ENCODE peak calls at places on chromosomes 11 and 22, in eight cellular contexts. K, B, U, O, V, R, S and W are unnamed samples.

GRCh38 chr22:46196268-46196667 is 45.9 kb downstream of the PPARA start:
- DNase-seq in O (no peak), U (no peak), B (no peak), K (no peak), S (no peak), R (no peak), V (no peak), W (no peak)

GRCh38 chr11:66845876-66846212 is 2.6 kb downstream of the RCE1 start:
- DNase-seq in S (no peak), K (no peak), R (no peak), B (no peak), V (no peak), O (peak), U (no peak), W (no peak)

GRCh38 chr22:48807155-48807554 is 1020.5 kb downstream of the BRD1 start:
- DNase-seq in U (no peak), B (no peak), O (no peak), V (no peak), S (no peak), K (peak), R (no peak), W (no peak)

GRCh38 chr11:20355221-20356219 is 8.0 kb upstream of the HTATIP2 start:
- DNase-seq in R (no peak), O (no peak), K (no peak), U (peak), B (peak), S (no peak), V (no peak), W (peak)

GRCh38 chr11:74572349-74572748 is 20.0 kb upstream of the POLD3 start:
- DNase-seq in B (no peak), V (no peak), O (no peak), K (no peak), R (no peak), U (no peak), S (no peak), W (no peak)

GRCh38 chr11:8832571-8833260 is 78.3 kb upstream of the AKIP1 start:
- DNase-seq in O (peak), S (peak), B (peak), V (no peak), R (peak), K (no peak), U (peak), W (no peak)

GRCh38 chr22:32620992-32621391 is 146.4 kb downstream of the FBXO7 start:
- DNase-seq in S (no peak), B (no peak), K (no peak), R (no peak), O (no peak), U (no peak), V (no peak), W (no peak)

GRCh38 chr11:114282488-114282887 is 13.7 kb upstream of the NNMT start:
- DNase-seq in R (no peak), O (no peak), S (no peak), B (no peak), U (no peak), K (no peak), V (no peak), W (no peak)

GRCh38 chr11:116993599-116993998 is 104.6 kb downstream of the SIK3 start:
- DNase-seq in O (no peak), S (no peak), B (peak), R (no peak), K (peak), V (peak), U (no peak), W (peak)

GRCh38 chr11:119094816-119095065 is 6.9 kb downstream of the DPAGT1 start:
- DNase-seq in B (no peak), K (peak), S (no peak), V (no peak), R (peak), U (peak), O (peak), W (no peak)

GRCh38 chr11:16987205-16987568 is 27.0 kb downstream of the PLEKHA7 start:
- DNase-seq in S (no peak), V (no peak), U (peak), O (peak), K (no peak), R (no peak), B (no peak), W (no peak)

GRCh38 chr11:83734120-83734519 is 448.0 kb upstream of the CCDC90B start:
- DNase-seq in S (no peak), R (no peak), O (no peak), B (no peak), K (no peak), U (no peak), V (no peak), W (no peak)

GRCh38 chr11:112965601-112966125 is 4.4 kb downstream of the NCAM1 start:
- DNase-seq in B (no peak), K (no peak), S (no peak), U (no peak), O (no peak), R (no peak), V (no peak), W (no peak)

GRCh38 chr11:70912226-70912840 is 340.0 kb downstream of the SHANK2 start:
- DNase-seq in B (no peak), O (no peak), K (no peak), U (peak), R (peak), S (no peak), V (no peak), W (no peak)

GRCh38 chr11:24264868-24265267 is 232.0 kb upstream of the LUZP2 start:
- DNase-seq in S (no peak), O (no peak), K (no peak), R (no peak), V (no peak), U (no peak), B (no peak), W (no peak)

GRCh38 chr11:112963368-112963955 is 2.2 kb downstream of the NCAM1 start:
- DNase-seq in K (no peak), U (no peak), B (no peak), V (no peak), R (no peak), O (no peak), S (no peak), W (no peak)

GRCh38 chr22:39543095-39543494 is 10.5 kb upstream of the RPS19BP1 start:
- DNase-seq in R (no peak), V (no peak), K (no peak), S (no peak), B (peak), U (no peak), O (no peak), W (no peak)

GRCh38 chr11:96781082-96781481 is 391.3 kb downstream of the JRKL start:
- DNase-seq in U (no peak), K (no peak), O (no peak), R (no peak), V (no peak), S (no peak), B (no peak), W (no peak)

GRCh38 chr11:91857194-91857593 is 367.4 kb upstream of the FAT3 start:
- DNase-seq in O (no peak), K (no peak), R (no peak), B (no peak), S (no peak), V (no peak), U (peak), W (no peak)

GRCh38 chr22:24950272-24950902 is 2.1 kb upstream of the KIAA1671 start:
- DNase-seq in K (no peak), V (no peak), U (peak), O (no peak), B (no peak), S (no peak), R (no peak), W (no peak)

GRCh38 chr11:76792505-76793264 is 9.5 kb downstream of the TSKU start:
- DNase-seq in O (peak), R (no peak), K (no peak), B (no peak), U (no peak), S (no peak), V (no peak), W (no peak)

GRCh38 chr11:119148855-119149370 is at the start of gene ABCG4:
- DNase-seq in V (no peak), U (no peak), S (no peak), B (peak), R (peak), K (no peak), O (no peak), W (no peak)

GRCh38 chr11:27171391-27171790 is 130.8 kb downstream of the BBOX1 start:
- DNase-seq in U (peak), S (no peak), B (no peak), V (no peak), R (no peak), K (no peak), O (no peak), W (no peak)

GRCh38 chr11:63951779-63952536 is 13.2 kb downstream of the NAA40 start:
- DNase-seq in B (peak), V (peak), S (no peak), U (no peak), K (no peak), O (no peak), R (peak), W (no peak)

GRCh38 chr22:44085743-44086741 is 61.9 kb downstream of the PARVB start:
- DNase-seq in O (peak), R (no peak), B (peak), V (no peak), S (no peak), U (peak), K (no peak), W (peak)

GRCh38 chr11:68016904-68017817 is 7.0 kb downstream of the ALDH3B1 start:
- DNase-seq in V (no peak), B (no peak), U (no peak), O (no peak), S (no peak), K (peak), R (no peak), W (no peak)

GRCh38 chr11:57800444-57801184 is 39.0 kb downstream of the CTNND1 start:
- DNase-seq in O (no peak), K (peak), U (peak), R (no peak), B (peak), S (peak), V (peak), W (peak)

GRCh38 chr11:8038811-8039529 is 42.0 kb upstream of the TUB start:
- DNase-seq in S (no peak), U (no peak), R (no peak), B (no peak), V (no peak), O (no peak), K (no peak), W (no peak)